ENCODE peak calls at places on chromosomes 16 and 17, in five cellular contexts. O is cardiac fibroblast, M is NCI-H82, F is posterior cingulate gyrus, N is choroid plexus epithelial cell. R is an unnamed sample.
A peak's percentile ranks its signal among the peaks of the same experiment; 100 is the strongest.

GRCh38 chr17:46726106-46726670 is 92.3 kb downstream of the WNT3 start:
- DNase-seq in O (peak; percentile 9), M (peak; percentile 23), F (no peak), N (no peak), R (no peak)

GRCh38 chr17:19760781-19761180 is 12.7 kb upstream of the ALDH3A1 start:
- DNase-seq in O (no peak), M (no peak), F (no peak), N (no peak), R (no peak)

GRCh38 chr16:49876716-49877129 is 20.8 kb upstream of the ZNF423 start:
- DNase-seq in O (peak; percentile 47), M (peak; percentile 53), F (peak; percentile 78), N (peak; percentile 53), R (no peak)

GRCh38 chr16:4613636-4614570 is 785 bp downstream of the UBALD1 start:
- DNase-seq in O (peak; percentile 37), M (peak; percentile 58), F (peak; percentile 82), N (peak; percentile 46), R (no peak)

GRCh38 chr17:68197091-68197996 is 50.5 kb upstream of the AMZ2 start:
- DNase-seq in O (no peak), M (peak; percentile 63), F (no peak), N (no peak), R (no peak)

GRCh38 chr16:31108794-31109558 is 790 bp downstream of the BCKDK start:
- DNase-seq in O (no peak), M (no peak), F (no peak), N (no peak), R (no peak)

GRCh38 chr16:28140788-28141618 is 70.8 kb downstream of the XPO6 start:
- DNase-seq in O (peak; percentile 21), M (no peak), F (no peak), N (no peak), R (no peak)

GRCh38 chr17:50573866-50574571 is 13.5 kb downstream of the CACNA1G start:
- DNase-seq in O (no peak), M (peak; percentile 97), F (no peak), N (no peak), R (no peak)

GRCh38 chr17:76572201-76572910 is 13.3 kb downstream of the ST6GALNAC2 start:
- DNase-seq in O (no peak), M (no peak), F (no peak), N (no peak), R (no peak)

GRCh38 chr16:87742781-87743490 is 22.9 kb downstream of the KLHDC4 start:
- DNase-seq in O (no peak), M (no peak), F (no peak), N (no peak), R (no peak)

GRCh38 chr17:61251939-61252865 is 147.4 kb upstream of the TBX2 start:
- DNase-seq in O (peak; percentile 99), M (no peak), F (peak; percentile 77), N (peak; percentile 100), R (peak; percentile 73)

GRCh38 chr16:9860876-9861275 is 321.4 kb downstream of the GRIN2A start:
- DNase-seq in O (peak; percentile 66), M (no peak), F (no peak), N (no peak), R (no peak)

GRCh38 chr16:56789360-56789759 is 59.4 kb downstream of the NUP93 start:
- DNase-seq in O (peak; percentile 59), M (peak; percentile 51), F (no peak), N (peak; percentile 78), R (peak; percentile 77)

GRCh38 chr17:50266384-50267073 is 7.7 kb upstream of the TMEM92 start:
- DNase-seq in O (peak; percentile 89), M (no peak), F (no peak), N (peak; percentile 88), R (no peak)

GRCh38 chr17:67800495-67800928 is 24.8 kb upstream of the BPTF start:
- DNase-seq in O (peak; percentile 85), M (peak; percentile 86), F (peak; percentile 78), N (peak; percentile 91), R (peak; percentile 80)

GRCh38 chr17:15039366-15039765 is 225.8 kb downstream of the PMP22 start:
- DNase-seq in O (no peak), M (no peak), F (no peak), N (no peak), R (no peak)

GRCh38 chr17:78399693-78400144 is 21.3 kb downstream of the PGS1 start:
- DNase-seq in O (no peak), M (no peak), F (no peak), N (no peak), R (no peak)

GRCh38 chr17:77465358-77466041 is 324.7 kb downstream of the SEC14L1 start:
- DNase-seq in O (peak; percentile 79), M (no peak), F (peak; percentile 67), N (peak; percentile 74), R (peak; percentile 76)

GRCh38 chr17:56000411-56000810 is 152.9 kb upstream of the ANKFN1 start:
- DNase-seq in O (no peak), M (no peak), F (no peak), N (no peak), R (no peak)

GRCh38 chr16:610513-611381 is 20.0 kb upstream of the WFIKKN1 start:
- DNase-seq in O (peak; percentile 31), M (peak; percentile 50), F (peak; percentile 90), N (peak; percentile 41), R (peak; percentile 76)

GRCh38 chr16:81494434-81494806 is 49.8 kb downstream of the CMIP start:
- DNase-seq in O (no peak), M (no peak), F (peak; percentile 60), N (no peak), R (no peak)

GRCh38 chr16:70407811-70408274 is 31.1 kb downstream of the ST3GAL2 start:
- DNase-seq in O (no peak), M (peak; percentile 19), F (no peak), N (no peak), R (no peak)

GRCh38 chr16:50842589-50842988 is 100.7 kb downstream of the CYLD start:
- DNase-seq in O (no peak), M (no peak), F (no peak), N (no peak), R (no peak)

GRCh38 chr16:50298075-50298460 is 31.7 kb downstream of the ADCY7 start:
- DNase-seq in O (no peak), M (no peak), F (peak; percentile 57), N (no peak), R (no peak)

GRCh38 chr17:51044964-51045363 is 75.7 kb downstream of the SPAG9 start:
- DNase-seq in O (no peak), M (peak; percentile 93), F (peak; percentile 74), N (no peak), R (peak; percentile 76)

GRCh38 chr16:10834766-10835165 is 16.2 kb upstream of the TVP23A start:
- DNase-seq in O (no peak), M (no peak), F (no peak), N (no peak), R (no peak)

GRCh38 chr17:40485851-40486512 is 15.4 kb downstream of the TNS4 start:
- DNase-seq in O (peak; percentile 100), M (no peak), F (peak; percentile 41), N (peak; percentile 100), R (no peak)